ENCODE peak calls at places on chromosomes 6 and 20, in five cellular contexts. H, I, J, F and N are unnamed samples.

GRCh38 chr6:143375022-143375585 is 75.4 kb downstream of the ADAT2 start:
- DNase-seq in I (no peak), F (no peak), H (no peak), J (no peak), N (no peak)

GRCh38 chr6:36793913-36794703 is 45.1 kb downstream of the CPNE5 start:
- DNase-seq in J (no peak), I (no peak), H (no peak), F (no peak), N (no peak)

GRCh38 chr6:13191461-13191860 is 136.9 kb downstream of the TBC1D7 start:
- DNase-seq in H (no peak), J (no peak), F (no peak), I (no peak), N (no peak)

GRCh38 chr20:3092611-3093379 is 8.3 kb upstream of the AVP start:
- DNase-seq in H (no peak), F (peak), I (no peak), J (no peak), N (no peak)

GRCh38 chr20:59515013-59515905 is 89.1 kb upstream of the PHACTR3 start:
- DNase-seq in F (peak), J (no peak), I (peak), H (peak), N (peak)

GRCh38 chr20:15937179-15937578 is 636.1 kb downstream of the KIF16B start:
- DNase-seq in J (no peak), H (no peak), I (no peak), F (no peak), N (no peak)

GRCh38 chr20:60697252-60697651 is 554.8 kb upstream of the CDH4 start:
- DNase-seq in J (no peak), H (no peak), I (no peak), F (no peak), N (no peak)

GRCh38 chr6:94394822-94395221 is 975.5 kb upstream of the EPHA7 start:
- DNase-seq in F (no peak), J (no peak), H (no peak), I (no peak), N (no peak)

GRCh38 chr6:149335924-149336323 is 18.4 kb downstream of the TAB2 start:
- DNase-seq in I (no peak), H (no peak), F (no peak), J (peak), N (no peak)

GRCh38 chr6:37365791-37366190 is 12.0 kb downstream of the RNF8 start:
- DNase-seq in F (no peak), J (no peak), H (no peak), I (no peak), N (no peak)

GRCh38 chr6:6851059-6851658 is 256.6 kb upstream of the RREB1 start:
- DNase-seq in H (peak), F (peak), J (no peak), I (peak), N (peak)

GRCh38 chr20:49540696-49541435 is 27.1 kb downstream of the PTGIS start:
- DNase-seq in I (no peak), F (no peak), J (no peak), H (no peak), N (no peak)

GRCh38 chr6:117280922-117281321 is 15.6 kb downstream of the VGLL2 start:
- DNase-seq in I (no peak), F (no peak), J (no peak), H (no peak), N (no peak)

GRCh38 chr20:37755665-37756064 is 61.8 kb downstream of the CTNNBL1 start:
- DNase-seq in F (peak), J (no peak), H (no peak), I (no peak), N (no peak)

GRCh38 chr6:15088904-15089568 is 156.8 kb upstream of the JARID2 start:
- DNase-seq in I (no peak), H (no peak), J (no peak), F (no peak), N (no peak)